ENCODE peak calls at places on chromosomes 13 and 19, in five cellular contexts. H, B, M, E and O are unnamed samples.

GRCh38 chr13:22235950-22236290 is 565.0 kb downstream of the FGF9 start:
- DNase-seq in H (no peak), B (no peak), M (no peak), E (no peak), O (no peak)

GRCh38 chr19:38556521-38557174 is 61.1 kb downstream of the MAP4K1 start:
- DNase-seq in H (no peak), B (no peak), M (no peak), E (no peak), O (no peak)

GRCh38 chr13:41905600-41906254 is 55.2 kb downstream of the VWA8 start:
- DNase-seq in H (no peak), B (no peak), M (no peak), E (peak; percentile 18), O (no peak)

GRCh38 chr19:2173841-2174577 is 10.3 kb downstream of the DOT1L start:
- DNase-seq in H (no peak), B (no peak), M (no peak), E (no peak), O (no peak)

GRCh38 chr13:60990032-60990733 is 425.5 kb downstream of the PCDH20 start:
- DNase-seq in H (no peak), B (peak; percentile 35), M (no peak), E (no peak), O (no peak)

GRCh38 chr13:96100457-96101220 is 10.7 kb downstream of the HS6ST3 start:
- DNase-seq in H (no peak), B (no peak), M (no peak), E (peak; percentile 13), O (no peak)

GRCh38 chr13:20360835-20361412 is 128.8 kb upstream of the GJB6 start:
- DNase-seq in H (no peak), B (no peak), M (no peak), E (no peak), O (no peak)

GRCh38 chr19:46624958-46625661 is at the start of gene PTGIR:
- DNase-seq in H (no peak), B (peak; percentile 68), M (no peak), E (no peak), O (no peak)

GRCh38 chr13:23657056-23657455 is 86.8 kb downstream of the TNFRSF19 start:
- DNase-seq in H (no peak), B (no peak), M (no peak), E (no peak), O (no peak)

GRCh38 chr19:36847968-36848367 is 2.7 kb upstream of the ZNF345 start:
- DNase-seq in H (no peak), B (no peak), M (no peak), E (no peak), O (no peak)

GRCh38 chr13:53137777-53138176 is 109.2 kb downstream of the OLFM4 start:
- DNase-seq in H (peak; percentile 71), B (no peak), M (no peak), E (no peak), O (no peak)

GRCh38 chr13:73158851-73159250 is 100.0 kb downstream of the KLF5 start:
- DNase-seq in H (no peak), B (no peak), M (no peak), E (no peak), O (no peak)

GRCh38 chr19:30722236-30722635 is 350.1 kb downstream of the ZNF536 start:
- DNase-seq in H (no peak), B (no peak), M (no peak), E (no peak), O (no peak)

GRCh38 chr13:113582841-113583631 is 1.5 kb upstream of the TFDP1 start:
- DNase-seq in H (no peak), B (no peak), M (no peak), E (no peak), O (no peak)

GRCh38 chr13:65784088-65784816 is 1445.9 kb downstream of the PCDH9 start:
- DNase-seq in H (no peak), B (peak; percentile 34), M (no peak), E (no peak), O (no peak)

GRCh38 chr13:38496956-38497355 is 147.3 kb downstream of the UFM1 start:
- DNase-seq in H (no peak), B (no peak), M (no peak), E (no peak), O (no peak)

GRCh38 chr13:31982124-31982523 is 49.5 kb upstream of the FRY start:
- DNase-seq in H (no peak), B (no peak), M (no peak), E (no peak), O (no peak)

GRCh38 chr19:18006895-18007604 is 920 bp upstream of the ARRDC2 start:
- DNase-seq in H (no peak), B (peak; percentile 87), M (peak; percentile 79), E (peak; percentile 87), O (peak; percentile 92)

GRCh38 chr13:114047358-114047881 is 73.5 kb upstream of the C13orf46 start:
- DNase-seq in H (no peak), B (no peak), M (no peak), E (no peak), O (peak; percentile 78)

GRCh38 chr13:106561551-106562170 is 6.3 kb downstream of the ARGLU1 start:
- DNase-seq in H (no peak), B (no peak), M (no peak), E (peak; percentile 40), O (no peak)

GRCh38 chr19:47848871-47849473 is 10.1 kb upstream of the TPRX2 start:
- DNase-seq in H (no peak), B (no peak), M (no peak), E (peak; percentile 44), O (no peak)

GRCh38 chr19:8150178-8150865 is 930 bp upstream of the FBN3 start:
- DNase-seq in H (no peak), B (no peak), M (no peak), E (no peak), O (no peak)

GRCh38 chr19:11964496-11964857 is 363 bp upstream of the ZNF763 start:
- DNase-seq in H (no peak), B (peak; percentile 62), M (no peak), E (no peak), O (no peak)

DNA sequence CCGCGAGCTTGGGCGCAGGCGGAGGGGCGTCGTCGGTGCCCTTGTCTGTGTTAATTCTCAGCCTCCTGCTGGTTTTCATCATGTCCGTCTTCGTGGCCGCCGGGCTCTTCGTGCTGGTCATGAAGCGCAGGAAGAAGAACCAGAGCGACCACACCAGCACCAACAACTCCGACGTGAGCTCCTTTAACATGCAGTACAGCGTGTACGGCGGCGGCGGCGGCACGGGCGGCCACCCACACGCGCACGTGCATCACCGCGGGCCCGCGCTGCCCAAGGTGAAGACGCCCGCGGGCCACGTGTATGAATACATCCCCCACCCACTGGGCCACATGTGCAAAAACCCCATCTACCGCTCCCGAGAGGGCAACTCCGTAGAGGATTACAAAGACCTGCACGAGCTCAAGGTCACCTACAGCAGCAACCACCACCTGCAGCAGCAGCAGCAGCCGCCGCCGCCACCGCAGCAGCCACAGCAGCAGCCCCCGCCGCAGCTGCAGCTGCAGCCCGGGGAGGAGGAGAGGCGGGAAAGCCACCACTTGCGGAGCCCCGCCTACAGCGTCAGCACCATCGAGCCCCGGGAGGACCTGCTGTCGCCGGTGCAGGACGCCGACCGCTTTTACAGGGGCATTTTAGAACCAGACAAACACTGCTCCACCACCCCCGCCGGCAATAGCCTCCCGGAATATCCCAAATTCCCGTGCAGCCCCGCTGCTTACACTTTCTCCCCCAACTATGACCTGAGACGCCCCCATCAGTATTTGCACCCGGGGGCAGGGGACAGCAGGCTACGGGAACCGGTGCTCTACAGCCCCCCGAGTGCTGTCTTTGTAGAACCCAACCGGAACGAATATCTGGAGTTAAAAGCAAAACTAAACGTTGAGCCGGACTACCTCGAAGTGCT is 6.4 kb downstream of the SLITRK5 start:
- DNase-seq in H (no peak), B (peak; percentile 48), M (no peak), E (peak; percentile 50), O (peak; percentile 44)
- H3K4me3 ChIP-seq in H (no peak overlapping the region), B (no peak overlapping the region), M (peak overlapping the region; percentile 85), E (peak overlapping the region; percentile 34), O (peak overlapping the region; percentile 42)

DNA sequence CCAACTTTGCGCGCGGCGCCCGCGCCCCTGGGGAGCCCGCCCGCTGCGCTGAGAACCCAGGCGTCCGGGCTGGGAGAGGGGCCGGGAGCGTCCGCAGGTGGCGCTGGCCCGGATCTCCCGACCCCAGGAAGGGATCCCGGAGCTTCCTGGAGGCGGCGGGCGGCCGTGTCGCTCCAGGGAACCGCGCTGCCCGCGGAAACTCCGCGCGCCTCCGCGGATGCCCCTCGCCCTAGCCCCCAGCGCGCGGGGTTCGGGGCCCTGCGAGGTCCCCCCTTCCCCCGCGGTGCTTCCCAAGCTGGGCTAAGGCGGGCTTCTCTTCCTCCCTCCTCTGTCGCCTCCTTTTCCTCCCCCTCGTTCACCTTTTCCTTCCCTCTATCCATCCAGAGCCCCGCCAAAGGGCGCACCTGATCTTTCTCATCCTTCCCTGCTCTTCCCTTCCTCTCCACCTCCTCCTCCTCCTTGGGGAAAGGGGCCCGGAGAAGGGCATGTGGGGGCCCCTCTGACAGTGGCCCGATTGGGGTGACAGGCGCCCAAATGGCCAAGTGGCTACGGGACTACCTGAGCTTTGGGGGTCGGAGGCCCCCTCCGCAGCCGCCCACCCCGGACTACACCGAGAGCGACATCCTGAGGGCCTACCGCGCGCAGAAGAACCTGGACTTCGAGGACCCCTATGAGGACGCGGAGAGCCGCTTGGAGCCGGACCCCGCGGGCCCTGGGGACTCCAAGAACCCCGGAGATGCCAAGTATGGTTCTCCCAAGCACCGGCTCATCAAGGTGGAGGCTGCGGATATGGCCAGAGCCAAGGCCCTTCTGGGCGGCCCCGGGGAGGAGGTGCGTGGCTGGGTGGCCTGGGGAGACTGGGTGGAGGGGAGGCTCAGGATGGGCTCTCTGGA is 710 bp downstream of the SHD start:
- DNase-seq in H (no peak), B (no peak), M (no peak), E (peak; percentile 29), O (no peak)
- H3K4me3 ChIP-seq in H (no peak overlapping the region), B (no peak overlapping the region), M (peak overlapping the region; percentile 65), E (peak overlapping the region; percentile 90), O (peak overlapping the region; percentile 18)

DNA sequence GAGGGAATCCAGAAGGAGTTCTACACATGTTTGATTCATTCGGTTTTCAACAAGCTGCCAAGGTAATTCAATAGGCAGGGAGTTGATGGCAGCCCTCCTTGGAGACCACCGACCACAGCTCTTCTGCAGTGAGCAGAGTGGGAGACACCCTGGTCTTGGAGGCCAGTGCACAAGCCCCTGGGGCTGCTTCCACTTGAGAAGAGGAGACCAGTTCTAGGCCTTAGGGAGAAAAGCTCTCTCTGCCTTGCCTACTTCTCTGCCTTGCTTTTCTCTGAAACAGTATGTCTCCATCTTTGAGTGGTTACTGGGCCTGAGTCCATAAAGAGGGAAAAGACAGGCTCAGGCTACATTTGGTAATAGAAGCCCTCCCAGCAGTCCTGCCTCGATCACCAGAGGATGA is 671.9 kb downstream of the UQCRFS1 start:
- DNase-seq in H (no peak), B (no peak), M (no peak), E (no peak), O (no peak)
- H3K4me3 ChIP-seq in H (no peak overlapping the region), B (no peak overlapping the region), M (no peak overlapping the region), E (no peak overlapping the region), O (no peak overlapping the region)

DNA sequence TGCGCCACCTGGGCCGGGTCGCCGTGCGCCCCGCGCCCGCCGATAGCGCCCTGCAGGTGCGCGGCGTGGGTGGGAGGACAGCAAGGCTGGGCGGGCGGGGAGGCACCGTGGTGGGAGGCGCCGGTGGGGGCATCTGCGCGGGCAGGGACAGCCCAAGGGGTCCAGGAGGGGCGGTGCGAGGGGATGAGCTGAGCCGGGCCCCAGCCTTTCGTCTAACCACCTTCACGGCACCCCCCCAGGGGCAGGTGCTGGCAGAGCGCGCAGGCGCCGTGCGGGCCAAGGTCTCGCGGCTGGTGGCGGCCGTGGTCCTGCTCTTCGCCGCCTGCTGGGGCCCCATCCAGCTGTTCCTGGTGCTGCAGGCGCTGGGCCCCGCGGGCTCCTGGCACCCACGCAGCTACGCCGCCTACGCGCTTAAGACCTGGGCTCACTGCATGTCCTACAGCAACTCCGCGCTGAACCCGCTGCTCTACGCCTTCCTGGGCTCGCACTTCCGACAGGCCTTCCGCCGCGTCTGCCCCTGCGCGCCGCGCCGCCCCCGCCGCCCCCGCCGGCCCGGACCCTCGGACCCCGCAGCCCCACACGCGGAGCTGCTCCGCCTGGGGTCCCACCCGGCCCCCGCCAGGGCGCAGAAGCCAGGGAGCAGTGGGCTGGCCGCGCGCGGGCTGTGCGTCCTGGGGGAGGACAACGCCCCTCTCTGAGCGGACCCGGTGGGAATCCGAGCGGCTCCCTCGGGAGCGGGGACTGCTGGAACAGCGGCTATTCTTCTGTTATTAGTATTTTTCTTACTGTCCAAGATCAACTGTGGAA is 3.1 kb downstream of the KISS1R start:
- DNase-seq in H (no peak), B (peak; percentile 78), M (no peak), E (peak; percentile 45), O (no peak)
- H3K4me3 ChIP-seq in H (peak overlapping the region; percentile 8), B (no peak overlapping the region), M (peak overlapping the region; percentile 17), E (peak overlapping the region; percentile 13), O (peak overlapping the region; percentile 60)